ENCODE peak calls at places on chromosomes 4 and X, in five cellular contexts. P, G, J, E and U are unnamed samples.

GRCh38 chr4:155780773-155781172 is 22.0 kb downstream of the GUCY1B1 start:
- DNase-seq in P (no peak), G (no peak), J (no peak), E (no peak), U (no peak)

GRCh38 chr4:28225005-28225404 is 1364.4 kb downstream of the STIM2 start:
- DNase-seq in P (no peak), G (no peak), J (no peak), E (no peak), U (no peak)

GRCh38 chrX:8988456-8988855 is 45.5 kb downstream of the FAM9B start:
- DNase-seq in P (peak), G (peak), J (peak), E (peak), U (peak)

GRCh38 chr4:7679431-7679830 is 244.7 kb upstream of the PSAPL1 start:
- DNase-seq in P (no peak), G (no peak), J (no peak), E (no peak), U (peak)

GRCh38 chr4:110850461-110851447 is 227.9 kb upstream of the PITX2 start:
- DNase-seq in P (no peak), G (no peak), J (no peak), E (no peak), U (no peak)

GRCh38 chr4:17059192-17059634 is 160.8 kb upstream of the LDB2 start:
- DNase-seq in P (peak), G (no peak), J (no peak), E (no peak), U (no peak)

GRCh38 chrX:16839852-16840460 is 30.2 kb downstream of the RBBP7 start:
- DNase-seq in P (no peak), G (no peak), J (no peak), E (peak), U (no peak)

GRCh38 chrX:115337735-115338134 is 48.2 kb downstream of the LUZP4 start:
- DNase-seq in P (no peak), G (no peak), J (peak), E (no peak), U (no peak)

GRCh38 chrX:40380649-40381488 is 199.9 kb upstream of the ATP6AP2 start:
- DNase-seq in P (peak), G (no peak), J (no peak), E (no peak), U (no peak)

GRCh38 chr4:18582841-18583240 is 561.3 kb upstream of the LCORL start:
- DNase-seq in P (no peak), G (no peak), J (no peak), E (no peak), U (no peak)

GRCh38 chr4:42995343-42995944 is 102.9 kb downstream of the GRXCR1 start:
- DNase-seq in P (no peak), G (no peak), J (no peak), E (no peak), U (no peak)

GRCh38 chr4:140092094-140092820 is 61.7 kb downstream of the MAML3 start:
- DNase-seq in P (peak), G (no peak), J (no peak), E (no peak), U (peak)

GRCh38 chr4:83490876-83491450 is 6.1 kb upstream of the ABRAXAS1 start:
- DNase-seq in P (no peak), G (no peak), J (no peak), E (peak), U (no peak)

GRCh38 chrX:82218361-82218760 is 1016.5 kb downstream of the SH3BGRL start:
- DNase-seq in P (no peak), G (no peak), J (no peak), E (no peak), U (no peak)

GRCh38 chr4:140096483-140096861 is 57.5 kb downstream of the MAML3 start:
- DNase-seq in P (no peak), G (no peak), J (no peak), E (no peak), U (no peak)

GRCh38 chr4:6152879-6153705 is 47.3 kb downstream of the JAKMIP1 start:
- DNase-seq in P (peak), G (no peak), J (no peak), E (no peak), U (no peak)

GRCh38 chr4:168153596-168154440 is 61.5 kb downstream of the ANXA10 start:
- DNase-seq in P (peak), G (peak), J (peak), E (peak), U (peak)

GRCh38 chr4:119750771-119751170 is 122.2 kb upstream of the PDE5A start:
- DNase-seq in P (no peak), G (no peak), J (peak), E (no peak), U (no peak)

GRCh38 chrX:63930140-63930539 is 145.1 kb upstream of the ARHGEF9 start:
- DNase-seq in P (no peak), G (no peak), J (no peak), E (no peak), U (no peak)

GRCh38 chr4:110823251-110823650 is 200.4 kb upstream of the PITX2 start:
- DNase-seq in P (no peak), G (no peak), J (no peak), E (peak), U (no peak)

GRCh38 chr4:81963506-81964020 is 410.2 kb downstream of the HNRNPD start:
- DNase-seq in P (no peak), G (no peak), J (no peak), E (no peak), U (no peak)

GRCh38 chr4:165872443-165873297 is at the start of gene TLL1:
- DNase-seq in P (no peak), G (no peak), J (no peak), E (peak), U (no peak)

GRCh38 chr4:113016377-113016776 is 33.1 kb upstream of the ANK2 start:
- DNase-seq in P (no peak), G (no peak), J (no peak), E (no peak), U (no peak)

GRCh38 chr4:158006973-158007372 is 165.9 kb downstream of the GASK1B start:
- DNase-seq in P (no peak), G (no peak), J (no peak), E (no peak), U (no peak)

GRCh38 chrX:6812087-6812486 is 277.2 kb upstream of the VCX3A start:
- DNase-seq in P (no peak), G (no peak), J (no peak), E (no peak), U (no peak)